ENCODE peak calls at places on chromosome 6, in eight cellular contexts. K is body of pancreas, V is cardiac muscle cell, U is thoracic aorta, G is ascending aorta, F is fibroblast of lung, O is mesendoderm, L is left ventricle myocardium inferior. P is an unnamed sample.

GRCh38 chr6:144480518-144480917 is 195.4 kb downstream of the UTRN start:
- DNase-seq in K (no peak), V (peak; percentile 17), U (no peak), G (no peak), F (no peak), O (no peak), L (no peak), P (no peak)

GRCh38 chr6:84193140-84193708 is 34.2 kb downstream of the CEP162 start:
- DNase-seq in K (no peak), V (peak; percentile 16), U (no peak), G (no peak), F (peak; percentile 91), O (no peak), L (no peak), P (no peak)

GRCh38 chr6:56382416-56382940 is 135.1 kb upstream of the COL21A1 start:
- DNase-seq in K (no peak), V (no peak), U (no peak), G (no peak), F (no peak), O (no peak), L (no peak), P (no peak)

GRCh38 chr6:99933129-99933528 is 60.9 kb downstream of the MCHR2 start:
- DNase-seq in K (no peak), V (peak; percentile 34), U (no peak), G (no peak), F (peak; percentile 80), O (no peak), L (no peak), P (no peak)

GRCh38 chr6:87870606-87871005 is 168.6 kb upstream of the AKIRIN2 start:
- DNase-seq in K (no peak), V (peak; percentile 6), U (no peak), G (no peak), F (peak; percentile 57), O (no peak), L (no peak), P (no peak)

GRCh38 chr6:139338845-139339244 is 35.6 kb downstream of the CITED2 start:
- DNase-seq in K (no peak), V (peak; percentile 82), U (no peak), G (no peak), F (no peak), O (no peak), L (no peak), P (no peak)

GRCh38 chr6:149963462-149964242 is at the start of gene ULBP1:
- DNase-seq in K (peak; percentile 69), V (peak; percentile 87), U (peak; percentile 40), G (peak; percentile 92), F (peak; percentile 79), O (peak; percentile 96), L (peak; percentile 90), P (no peak)

GRCh38 chr6:142950291-142950690 is 5.3 kb upstream of the HIVEP2 start:
- DNase-seq in K (no peak), V (no peak), U (no peak), G (no peak), F (no peak), O (peak; percentile 91), L (no peak), P (no peak)

GRCh38 chr6:113634352-113635163 is 222.6 kb upstream of the MARCKS start:
- DNase-seq in K (no peak), V (peak; percentile 71), U (no peak), G (no peak), F (peak; percentile 81), O (no peak), L (no peak), P (no peak)

GRCh38 chr6:138981416-138981815 is 6.6 kb downstream of the REPS1 start:
- DNase-seq in K (no peak), V (peak; percentile 45), U (no peak), G (no peak), F (peak; percentile 32), O (no peak), L (no peak), P (no peak)

GRCh38 chr6:97322811-97323210 is 39.8 kb upstream of the MMS22L start:
- DNase-seq in K (no peak), V (no peak), U (no peak), G (no peak), F (peak; percentile 82), O (no peak), L (no peak), P (no peak)

GRCh38 chr6:160945516-160946177 is 45.9 kb upstream of the MAP3K4 start:
- DNase-seq in K (no peak), V (no peak), U (no peak), G (no peak), F (no peak), O (no peak), L (no peak), P (no peak)

GRCh38 chr6:25449774-25450173 is 170.6 kb downstream of the CARMIL1 start:
- DNase-seq in K (no peak), V (peak; percentile 6), U (no peak), G (no peak), F (no peak), O (peak; percentile 67), L (no peak), P (no peak)

GRCh38 chr6:28478518-28478917 is 35.2 kb upstream of the ZSCAN23 start:
- DNase-seq in K (no peak), V (no peak), U (no peak), G (no peak), F (no peak), O (no peak), L (no peak), P (no peak)

GRCh38 chr6:15480546-15480945 is 182.3 kb downstream of the DTNBP1 start:
- DNase-seq in K (no peak), V (no peak), U (no peak), G (no peak), F (no peak), O (no peak), L (no peak), P (no peak)

GRCh38 chr6:125002090-125002741 is 40.0 kb downstream of the RNF217 start:
- DNase-seq in K (peak; percentile 12), V (peak; percentile 76), U (no peak), G (no peak), F (peak; percentile 78), O (peak; percentile 78), L (no peak), P (no peak)

GRCh38 chr6:89888871-89889270 is 5.4 kb upstream of the GJA10 start:
- DNase-seq in K (no peak), V (no peak), U (no peak), G (no peak), F (no peak), O (no peak), L (no peak), P (no peak)

GRCh38 chr6:52403086-52403485 is 17.1 kb upstream of the EFHC1 start:
- DNase-seq in K (no peak), V (no peak), U (no peak), G (no peak), F (no peak), O (no peak), L (no peak), P (no peak)

GRCh38 chr6:143006787-143007186 is 53.9 kb upstream of the AIG1 start:
- DNase-seq in K (no peak), V (no peak), U (no peak), G (no peak), F (no peak), O (no peak), L (no peak), P (no peak)

GRCh38 chr6:14231546-14232280 is 114.1 kb downstream of the CD83 start:
- DNase-seq in K (peak; percentile 45), V (no peak), U (no peak), G (no peak), F (peak; percentile 31), O (no peak), L (no peak), P (no peak)

GRCh38 chr6:46882622-46883021 is 39.1 kb downstream of the ADGRF5 start:
- DNase-seq in K (no peak), V (no peak), U (no peak), G (no peak), F (no peak), O (no peak), L (no peak), P (no peak)

GRCh38 chr6:44044940-44045671 is 82.1 kb downstream of the MRPL14 start:
- DNase-seq in K (no peak), V (no peak), U (no peak), G (no peak), F (no peak), O (no peak), L (no peak), P (no peak)
- H3K4me1 ChIP-seq in K (peaks cover 25% of the 10 kb centered on the region), V (peaks cover 25% of the 10 kb centered on the region), U (peaks cover 11% of the 10 kb centered on the region), G (peaks cover 12% of the 10 kb centered on the region), F (peaks cover 52% of the 10 kb centered on the region), O (peaks cover 23% of the 10 kb centered on the region), L (peaks cover 61% of the 10 kb centered on the region), P (peaks cover 60% of the 10 kb centered on the region)

DNA sequence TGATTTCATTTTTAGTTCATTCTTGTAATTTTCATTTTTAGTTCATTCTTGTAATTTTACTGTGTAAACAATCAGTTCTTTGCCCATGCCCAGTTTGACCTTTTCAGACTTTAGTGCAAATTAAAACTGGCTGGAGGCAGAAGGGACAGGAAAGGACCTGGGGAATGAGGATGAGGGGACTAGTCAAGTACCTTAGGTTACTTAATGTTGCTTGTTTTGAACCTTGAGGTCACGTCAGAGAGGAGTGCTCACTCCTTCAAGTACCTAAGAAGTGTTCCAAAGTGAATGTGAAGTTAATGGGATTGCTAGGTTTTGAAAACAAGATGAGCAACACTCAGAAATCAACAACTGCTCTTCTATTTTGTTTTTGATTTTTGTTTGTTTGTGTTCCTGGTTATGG is 82.5 kb downstream of the FOXO3 start:
- DNase-seq in K (no peak), V (no peak), U (no peak), G (no peak), F (no peak), O (no peak), L (no peak), P (no peak)
- H3K4me1 ChIP-seq in K (peaks cover 44% of the 10 kb centered on the region), V (peaks cover 23% of the 10 kb centered on the region), U (peaks cover 33% of the 10 kb centered on the region), G (no peaks in the 10 kb centered on the region), F (no peaks in the 10 kb centered on the region), O (no peaks in the 10 kb centered on the region), L (peaks cover 95% of the 10 kb centered on the region), P (peaks cover 74% of the 10 kb centered on the region)

GRCh38 chr6:105301756-105302616 is 100.9 kb downstream of the PREP start:
- DNase-seq in K (no peak), V (no peak), U (no peak), G (no peak), F (no peak), O (no peak), L (no peak), P (no peak)
- H3K4me1 ChIP-seq in K (no peaks in the 10 kb centered on the region), V (peaks cover 25% of the 10 kb centered on the region), U (no peaks in the 10 kb centered on the region), G (no peaks in the 10 kb centered on the region), F (no peaks in the 10 kb centered on the region), O (no peaks in the 10 kb centered on the region), L (peaks cover 20% of the 10 kb centered on the region), P (no peaks in the 10 kb centered on the region)

DNA sequence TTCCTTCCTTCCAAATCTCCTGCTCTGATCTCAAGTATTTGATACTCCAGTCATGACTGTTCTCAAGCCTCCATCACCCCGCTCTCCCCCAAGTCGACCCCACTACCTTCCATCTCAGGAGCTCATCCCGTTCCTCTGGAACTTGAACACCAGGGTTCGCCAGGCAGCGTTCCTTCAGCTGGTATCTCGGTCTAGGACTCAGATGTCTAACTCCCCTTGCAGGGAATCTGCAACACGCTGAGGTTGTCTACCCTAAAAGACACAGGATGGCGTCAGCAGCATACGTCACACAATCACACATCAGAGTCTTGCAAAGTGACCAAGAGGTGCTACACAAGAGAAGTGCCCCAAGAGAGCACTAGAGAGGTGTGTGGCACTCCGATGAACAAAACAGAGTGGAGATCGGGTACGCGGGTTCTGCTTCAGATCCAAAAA is 706 bp downstream of the ZNF184 start:
- DNase-seq in K (no peak), V (peak; percentile 80), U (peak; percentile 32), G (peak; percentile 83), F (peak; percentile 86), O (peak; percentile 80), L (peak; percentile 23), P (no peak)
- H3K4me1 ChIP-seq in K (peaks cover 15% of the 10 kb centered on the region), V (peaks cover 12% of the 10 kb centered on the region), U (peaks cover 8% of the 10 kb centered on the region), G (no peaks in the 10 kb centered on the region), F (peaks cover 4% of the 10 kb centered on the region), O (no peaks in the 10 kb centered on the region), L (peaks cover 45% of the 10 kb centered on the region), P (peaks cover 33% of the 10 kb centered on the region)

P was measured in vagina.